ENCODE peak calls at places on chromosome 19, in six cellular contexts. H is IMR-90, E is stomach, U is heart left ventricle, N is A549, J is uterus. S is an unnamed sample.

GRCh38 chr19:12782174-12782423 is 6.7 kb upstream of the HOOK2 start:
- DNase-seq in H (no peak), E (no peak), U (no peak), N (no peak), J (no peak), S (peak)

GRCh38 chr19:33388231-33388816 is 14.8 kb downstream of the CEBPG start:
- DNase-seq in H (no peak), E (no peak), U (peak), N (no peak), J (no peak), S (peak)

GRCh38 chr19:38252935-38253691 is 3.1 kb downstream of the PPP1R14A start:
- DNase-seq in H (no peak), E (peak), U (peak), N (no peak), J (peak), S (no peak)

GRCh38 chr19:31578326-31578725 is 229.1 kb upstream of the TSHZ3 start:
- DNase-seq in H (no peak), E (no peak), U (no peak), N (no peak), J (no peak), S (peak)

GRCh38 chr19:46489445-46490272 is 6.0 kb downstream of the PNMA8B start:
- DNase-seq in H (peak), E (peak), U (peak), N (no peak), J (peak), S (no peak)

GRCh38 chr19:14536926-14537692 is 7.7 kb downstream of the TECR start:
- DNase-seq in H (no peak), E (peak), U (peak), N (peak), J (peak), S (peak)

GRCh38 chr19:51448011-51448744 is 10.1 kb downstream of the SIGLEC8 start:
- DNase-seq in H (no peak), E (no peak), U (no peak), N (no peak), J (no peak), S (no peak)

GRCh38 chr19:37809366-37809765 is 30.0 kb upstream of the ZNF573 start:
- DNase-seq in H (no peak), E (no peak), U (no peak), N (no peak), J (no peak), S (no peak)

GRCh38 chr19:44607049-44607448 is 6.3 kb upstream of the IGSF23 start:
- DNase-seq in H (peak), E (no peak), U (no peak), N (peak), J (no peak), S (no peak)

GRCh38 chr19:42081584-42082258 is 5.8 kb downstream of the ZNF574 start:
- DNase-seq in H (peak), E (no peak), U (no peak), N (peak), J (no peak), S (no peak)

GRCh38 chr19:2167896-2168618 is 4.3 kb downstream of the DOT1L start:
- DNase-seq in H (peak), E (peak), U (peak), N (peak), J (peak), S (peak)

GRCh38 chr19:31312004-31312403 is 37.2 kb downstream of the TSHZ3 start:
- DNase-seq in H (peak), E (no peak), U (no peak), N (no peak), J (peak), S (no peak)

GRCh38 chr19:18433039-18433691 is 4.8 kb downstream of the ISYNA1 start:
- DNase-seq in H (no peak), E (no peak), U (no peak), N (no peak), J (peak), S (no peak)

GRCh38 chr19:42132030-42132628 is at the start of gene POU2F2:
- DNase-seq in H (no peak), E (peak), U (peak), N (no peak), J (peak), S (peak)

GRCh38 chr19:31890230-31890629 is 455.2 kb upstream of the ZNF507 start:
- DNase-seq in H (no peak), E (no peak), U (no peak), N (no peak), J (no peak), S (no peak)

GRCh38 chr19:41706741-41707501 is 1.5 kb upstream of the CEACAM5 start:
- DNase-seq in H (no peak), E (peak), U (peak), N (peak), J (peak), S (peak)

GRCh38 chr19:5967994-5968430 is 9.9 kb downstream of the RANBP3 start:
- DNase-seq in H (peak), E (peak), U (no peak), N (peak), J (no peak), S (peak)

DNA sequence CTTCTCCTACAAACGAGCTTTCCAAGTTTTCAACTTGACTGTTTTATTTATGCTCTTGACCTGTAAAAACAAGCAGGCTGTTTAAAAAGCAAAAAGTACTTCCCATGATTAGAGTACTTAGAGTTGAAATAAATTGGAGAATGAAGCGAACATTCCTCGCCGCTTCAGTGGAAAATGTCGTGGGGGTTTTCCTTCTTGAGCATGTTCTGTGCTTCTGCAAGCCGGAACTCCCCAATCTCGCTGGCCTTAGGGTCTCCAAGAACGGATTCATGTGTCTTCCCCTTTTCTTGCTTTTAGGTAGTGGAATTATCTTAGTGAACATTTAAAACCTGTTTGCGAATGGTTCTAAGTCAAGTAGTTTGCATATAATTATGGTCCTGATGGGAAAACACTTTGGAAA is 103.6 kb upstream of the ZNF536 start:
- DNase-seq in H (no peak), E (no peak), U (no peak), N (no peak), J (no peak), S (no peak)
- TF ChIP-seq POLR2A in H (no peak), E (no peak), U (no peak), N (no peak), J (no peak), S (no peak)

GRCh38 chr19:4733755-4734345 is 10.2 kb upstream of the DPP9 start:
- DNase-seq in H (no peak), E (no peak), U (no peak), N (no peak), J (no peak), S (no peak)
- TF ChIP-seq CTCF in H (no peak), E (no peak), U (no peak), N (no peak), J (no peak), S (no peak)

GRCh38 chr19:7970716-7971448 is 27.4 kb upstream of the TIMM44 start:
- DNase-seq in H (peak), E (peak), U (no peak), N (peak), J (no peak), S (no peak)
- H3K4me3 ChIP-seq in H (no peak), E (no peak), U (no peak), N (no peak), J (no peak), S (no peak)

DNA sequence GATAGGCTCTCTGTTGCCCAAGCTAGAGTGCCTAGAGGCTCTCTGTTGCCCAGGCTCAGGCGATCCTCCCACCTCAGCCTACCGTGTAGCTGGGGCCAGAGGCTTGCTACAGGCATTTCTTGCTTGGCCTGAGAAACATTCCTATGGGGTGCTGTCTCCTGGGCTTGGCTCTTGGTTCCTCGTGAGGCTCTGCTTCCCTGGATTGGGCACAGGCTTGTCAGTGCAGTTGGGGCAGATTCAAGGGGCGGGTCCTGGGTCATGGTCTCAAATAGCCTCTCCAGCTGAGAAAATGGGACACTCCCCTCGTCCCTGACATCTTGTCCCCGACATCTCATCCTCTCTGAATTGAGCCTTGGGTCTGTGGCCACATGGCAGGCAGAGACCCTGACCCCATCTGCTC is 4.9 kb downstream of the TSSK6 start:
- DNase-seq in H (no peak), E (no peak), U (no peak), N (no peak), J (no peak), S (no peak)
- TF ChIP-seq POLR2A in H (no peak), E (no peak), U (no peak), N (no peak), J (no peak), S (no peak)

S was measured in lower leg skin.